ENCODE peak calls at places on chromosomes 3 and 15, in nine cellular contexts. B is A549; G is CD8-positive, alpha-beta memory T cell; L is Panc1; D is uterus; E is GM23248; O is adipocyte; W is HCT116; Z is mammary epithelial cell. P is an unnamed sample. For H3K4me1, the result is how much of the 10 kb centered on the place peaks cover.

GRCh38 chr3:160697628-160698382 is 20.8 kb downstream of the ARL14 start:
- DNase-seq in B (no peak), G (no peak), L (no peak), D (no peak), E (peak), O (peak), W (no peak), Z (no peak), P (no peak)

GRCh38 chr3:107068980-107069379 is 308.3 kb upstream of the CCDC54 start:
- DNase-seq in B (no peak), G (no peak), L (no peak), D (no peak), E (peak), O (peak), W (no peak), Z (peak), P (no peak)

GRCh38 chr3:64291956-64292355 is 66.7 kb upstream of the PRICKLE2 start:
- DNase-seq in B (no peak), G (no peak), L (no peak), D (peak), E (peak), O (peak), W (no peak), Z (no peak), P (no peak)

GRCh38 chr3:15347104-15347736 is 14.8 kb upstream of the SH3BP5 start:
- DNase-seq in B (no peak), G (peak), L (no peak), D (no peak), E (peak), O (no peak), W (no peak), Z (no peak), P (no peak)

GRCh38 chr3:114608293-114608692 is 314.5 kb downstream of the TIGIT start:
- DNase-seq in B (peak), G (no peak), L (no peak), D (no peak), E (peak), O (peak), W (no peak), Z (peak), P (no peak)

GRCh38 chr3:121477589-121477988 is 68.2 kb downstream of the POLQ start:
- DNase-seq in B (no peak), G (no peak), L (no peak), D (no peak), E (peak), O (peak), W (no peak), Z (no peak), P (no peak)

GRCh38 chr3:189999718-190000117 is 121.0 kb downstream of the P3H2 start:
- DNase-seq in B (peak), G (no peak), L (no peak), D (no peak), E (no peak), O (no peak), W (no peak), Z (no peak), P (no peak)

GRCh38 chr15:42716626-42717025 is 20.3 kb downstream of the CDAN1 start:
- DNase-seq in B (no peak), G (no peak), L (no peak), D (no peak), E (peak), O (no peak), W (no peak), Z (no peak), P (no peak)

GRCh38 chr3:62421275-62421674 is 47.9 kb upstream of the FEZF2 start:
- DNase-seq in B (no peak), G (no peak), L (no peak), D (no peak), E (no peak), O (no peak), W (no peak), Z (no peak), P (no peak)

GRCh38 chr3:113802795-113803455 is 35.7 kb upstream of the GRAMD1C start:
- DNase-seq in B (no peak), G (no peak), L (no peak), D (no peak), E (no peak), O (no peak), W (no peak), Z (no peak), P (no peak)

DNA sequence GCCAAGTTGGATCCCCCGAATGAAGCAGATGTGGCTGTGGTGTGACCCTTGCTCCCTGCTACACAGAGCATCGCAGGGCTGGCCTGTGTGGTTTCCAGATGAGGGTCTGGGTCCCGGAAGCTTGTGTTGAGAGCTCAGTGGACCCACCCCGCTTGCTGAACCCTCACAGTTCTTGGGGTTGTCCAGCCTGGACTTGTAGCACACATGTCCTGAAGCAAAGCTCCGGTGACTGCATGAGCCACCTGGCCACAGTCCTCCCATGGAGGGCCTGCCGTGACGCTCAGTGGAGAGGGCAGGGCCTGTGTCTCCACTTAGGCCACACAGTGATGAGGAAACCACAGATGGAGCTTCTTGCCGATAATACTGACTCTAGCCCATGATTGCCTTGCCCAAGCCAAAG is 62.7 kb downstream of the RGMA start:
- DNase-seq in B (no peak), G (no peak), L (no peak), D (no peak), E (no peak), O (no peak), W (no peak), Z (no peak), P (no peak)
- H3K4me1 ChIP-seq in B (under half), G (under half), L (under half), D (under half), E (under half), O (under half), W (under half), Z (under half), P (under half)

GRCh38 chr3:87261925-87262324 is 14.5 kb downstream of the POU1F1 start:
- DNase-seq in B (peak), G (no peak), L (no peak), D (no peak), E (no peak), O (no peak), W (no peak), Z (no peak), P (no peak)
- H3K4me1 ChIP-seq in B (under half), G (under half), L (under half), D (under half), E (under half), O (under half), W (under half), Z (under half), P (under half)

GRCh38 chr15:33654859-33655258 is 313.4 kb upstream of the CHRM5 start:
- DNase-seq in B (no peak), G (no peak), L (no peak), D (no peak), E (peak), O (no peak), W (no peak), Z (peak), P (no peak)
- H3K4me1 ChIP-seq in B (under half), G (under half), L (under half), D (under half), E (under half), O (under half), W (under half), Z (under half), P (under half)

GRCh38 chr15:89784686-89784960 is 8.5 kb downstream of the MESP2 start:
- DNase-seq in B (no peak), G (no peak), L (no peak), D (no peak), E (no peak), O (no peak), W (no peak), Z (no peak), P (no peak)
- H3K4me1 ChIP-seq in B (under half), G (under half), L (under half), D (under half), E (under half), O (under half), W (under half), Z (under half), P (under half)

GRCh38 chr3:118402971-118403370 is 631.7 kb downstream of the IGSF11 start:
- DNase-seq in B (no peak), G (no peak), L (no peak), D (no peak), E (no peak), O (no peak), W (no peak), Z (no peak), P (no peak)

GRCh38 chr3:118412503-118412902 is 622.1 kb downstream of the IGSF11 start:
- DNase-seq in B (no peak), G (no peak), L (no peak), D (no peak), E (no peak), O (no peak), W (no peak), Z (no peak), P (no peak)

DNA sequence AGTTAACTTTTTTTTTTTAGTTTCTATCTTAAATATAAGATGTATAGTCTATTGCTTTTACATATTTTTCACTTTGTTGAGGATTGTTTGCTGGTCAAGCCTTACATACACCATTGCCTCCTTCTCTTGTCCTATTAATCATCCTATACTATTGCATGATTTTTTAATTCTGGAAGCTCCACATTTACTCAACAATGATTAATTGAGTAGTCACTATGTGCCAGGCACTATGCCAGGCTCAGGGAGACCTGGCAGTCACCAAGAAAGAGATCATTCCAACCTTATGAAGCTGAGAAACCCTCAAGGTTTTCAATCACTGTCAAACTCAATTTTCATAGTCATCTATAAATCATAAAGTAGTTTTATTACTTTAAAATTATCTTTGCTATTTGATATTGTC is 626.2 kb downstream of the IGSF11 start:
- DNase-seq in B (no peak), G (no peak), L (no peak), D (no peak), E (no peak), O (no peak), W (no peak), Z (peak), P (no peak)
- H3K4me1 ChIP-seq in B (under half), G (under half), L (under half), D (under half), E (under half), O (under half), W (under half), Z (under half), P (under half)

GRCh38 chr3:10386121-10386520 is 65.2 kb upstream of the SEC13 start:
- DNase-seq in B (no peak), G (peak), L (no peak), D (no peak), E (no peak), O (no peak), W (no peak), Z (no peak), P (no peak)

GRCh38 chr3:10380906-10381795 is 60.2 kb upstream of the SEC13 start:
- DNase-seq in B (no peak), G (no peak), L (no peak), D (no peak), E (peak), O (no peak), W (no peak), Z (no peak), P (no peak)

GRCh38 chr3:10383850-10384248 is 62.9 kb upstream of the SEC13 start:
- DNase-seq in B (no peak), G (no peak), L (no peak), D (no peak), E (no peak), O (no peak), W (no peak), Z (no peak), P (no peak)

GRCh38 chr3:10384541-10385360 is 63.8 kb upstream of the SEC13 start:
- DNase-seq in B (no peak), G (no peak), L (no peak), D (no peak), E (no peak), O (no peak), W (no peak), Z (no peak), P (no peak)

GRCh38 chr3:10382892-10383849 is 62.3 kb upstream of the SEC13 start:
- DNase-seq in B (no peak), G (no peak), L (no peak), D (no peak), E (no peak), O (no peak), W (no peak), Z (no peak), P (no peak)
- H3K4me1 ChIP-seq in B (under half), G (under half), L (under half), D (under half), E (under half), O (under half), W (under half), Z (under half), P (under half)

GRCh38 chr15:60580068-60580467 is 101.1 kb upstream of the ICE2 start:
- DNase-seq in B (no peak), G (no peak), L (no peak), D (no peak), E (no peak), O (no peak), W (no peak), Z (peak), P (no peak)
- H3K4me1 ChIP-seq in B (under half), G (half or more), L (under half), D (under half), E (under half), O (under half), W (under half), Z (under half), P (under half)

GRCh38 chr3:50600141-50600753 is 11.3 kb downstream of the CISH start:
- DNase-seq in B (no peak), G (no peak), L (no peak), D (no peak), E (no peak), O (no peak), W (no peak), Z (no peak), P (no peak)
- H3K4me1 ChIP-seq in B (under half), G (half or more), L (under half), D (under half), E (under half), O (under half), W (under half), Z (under half), P (under half)